ENCODE peak calls at places on chromosomes 13 and 19, in five cellular contexts. One of them, this sample, is unnamed.

GRCh38 chr19:49895566-49896297 is 955 bp downstream of the IL4I1 start:
- DNase-seq in spleen: no peak
- DNase-seq in GM12865: peak
- DNase-seq in bronchial epithelial cell: no peak
- DNase-seq in H9: no peak
- DNase-seq in this sample: peak

GRCh38 chr13:71758823-71759222 is 108.2 kb downstream of the DACH1 start:
- DNase-seq in spleen: no peak
- DNase-seq in GM12865: no peak
- DNase-seq in bronchial epithelial cell: peak
- DNase-seq in H9: no peak
- DNase-seq in this sample: no peak

GRCh38 chr19:30498707-30499106 is 126.5 kb downstream of the ZNF536 start:
- DNase-seq in spleen: no peak
- DNase-seq in GM12865: no peak
- DNase-seq in bronchial epithelial cell: no peak
- DNase-seq in H9: peak
- DNase-seq in this sample: no peak

GRCh38 chr19:42150353-42150752 is 18.1 kb upstream of the POU2F2 start:
- DNase-seq in spleen: no peak
- DNase-seq in GM12865: no peak
- DNase-seq in bronchial epithelial cell: no peak
- DNase-seq in H9: no peak
- DNase-seq in this sample: no peak

GRCh38 chr13:107842562-107843180 is 372.7 kb downstream of the LIG4 start:
- DNase-seq in spleen: no peak
- DNase-seq in GM12865: no peak
- DNase-seq in bronchial epithelial cell: peak
- DNase-seq in H9: no peak
- DNase-seq in this sample: no peak

GRCh38 chr19:47230122-47230920 is 678 bp downstream of the BBC3 start:
- DNase-seq in spleen: peak
- DNase-seq in GM12865: peak
- DNase-seq in bronchial epithelial cell: no peak
- DNase-seq in H9: peak
- DNase-seq in this sample: peak

GRCh38 chr13:98014766-98015165 is 61.3 kb downstream of the IPO5 start:
- DNase-seq in spleen: no peak
- DNase-seq in GM12865: no peak
- DNase-seq in bronchial epithelial cell: peak
- DNase-seq in H9: no peak
- DNase-seq in this sample: no peak

GRCh38 chr13:79457948-79458347 is 23.0 kb upstream of the NDFIP2 start:
- DNase-seq in spleen: no peak
- DNase-seq in GM12865: no peak
- DNase-seq in bronchial epithelial cell: peak
- DNase-seq in H9: no peak
- DNase-seq in this sample: peak

DNA sequence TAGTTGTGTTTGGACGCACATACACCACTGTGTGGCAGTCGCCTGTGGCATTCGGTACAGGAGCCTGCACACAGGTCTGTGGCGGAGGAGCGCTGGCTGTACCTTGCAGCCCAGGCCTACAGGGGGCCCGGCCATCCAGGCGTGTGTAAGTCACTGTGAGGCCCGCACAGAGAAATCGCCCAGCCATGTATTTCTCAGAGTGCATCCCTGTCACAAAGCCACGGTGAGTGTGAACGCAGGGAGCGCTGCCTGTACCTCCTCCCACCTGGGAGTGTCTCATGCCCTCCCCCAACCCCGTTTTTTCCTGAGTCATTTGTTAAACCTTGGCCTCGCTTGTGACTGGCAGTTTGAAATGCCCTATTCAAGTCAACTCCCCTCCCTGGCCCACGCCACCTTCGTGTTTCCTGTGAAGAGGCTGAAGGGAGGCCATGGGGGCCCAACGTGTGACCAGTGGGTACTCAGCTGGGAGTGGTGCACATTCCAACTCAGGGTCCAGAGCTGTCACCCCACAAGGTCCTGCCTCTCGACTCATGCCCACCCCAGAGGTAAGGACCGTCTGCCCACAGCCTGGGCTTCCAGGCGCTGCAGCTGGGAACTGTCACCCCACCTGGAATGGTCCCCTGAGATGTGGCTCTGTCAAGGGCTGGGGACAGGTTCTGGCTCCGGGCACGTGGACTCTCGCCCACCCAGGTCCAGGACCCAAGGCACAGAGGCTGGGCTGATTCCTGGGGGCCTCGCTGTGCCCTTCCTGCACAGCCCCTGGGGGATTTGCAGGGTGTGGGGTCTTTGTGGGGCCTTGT is 11.6 kb upstream of the RASA3 start:
- DNase-seq in spleen: peak
- DNase-seq in GM12865: peak
- DNase-seq in bronchial epithelial cell: no peak
- DNase-seq in H9: peak
- DNase-seq in this sample: peak
- TF ChIP-seq CTCF in spleen: peak
- TF ChIP-seq CTCF in GM12865: peak
- TF ChIP-seq CTCF in bronchial epithelial cell: peak
- TF ChIP-seq CTCF in H9: peak
- TF ChIP-seq CTCF in this sample: peak

GRCh38 chr13:41398494-41399190 is 58.7 kb upstream of the RGCC start:
- DNase-seq in spleen: no peak
- DNase-seq in GM12865: no peak
- DNase-seq in bronchial epithelial cell: no peak
- DNase-seq in H9: no peak
- DNase-seq in this sample: peak
- TF ChIP-seq CTCF in spleen: no peak
- TF ChIP-seq CTCF in GM12865: no peak
- TF ChIP-seq CTCF in bronchial epithelial cell: no peak
- TF ChIP-seq CTCF in H9: no peak
- TF ChIP-seq CTCF in this sample: no peak

GRCh38 chr19:3575260-3575741 is 2.6 kb downstream of the HMG20B start:
- DNase-seq in spleen: no peak
- DNase-seq in GM12865: peak
- DNase-seq in bronchial epithelial cell: no peak
- DNase-seq in H9: peak
- DNase-seq in this sample: peak
- TF ChIP-seq CTCF in spleen: no peak
- TF ChIP-seq CTCF in GM12865: peak
- TF ChIP-seq CTCF in bronchial epithelial cell: peak
- TF ChIP-seq CTCF in H9: peak
- TF ChIP-seq CTCF in this sample: no peak

DNA sequence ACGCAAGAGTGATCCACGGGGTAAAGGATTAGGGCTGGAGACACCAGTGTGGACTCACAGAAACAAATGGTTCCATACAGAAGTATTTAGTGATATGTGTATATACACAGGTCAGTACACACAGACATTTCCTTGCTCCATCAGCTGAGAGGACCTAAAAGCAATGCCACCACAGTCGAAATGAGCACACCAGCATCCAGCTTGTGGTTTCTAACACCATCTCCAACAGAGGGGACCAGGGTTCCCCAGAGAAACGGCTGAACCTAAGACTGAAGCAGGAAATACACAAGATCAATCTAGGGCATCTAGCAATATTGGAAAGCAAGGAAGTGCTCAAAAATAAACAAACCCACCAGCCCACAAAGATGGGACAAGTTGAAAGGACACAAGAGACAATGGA is 7.6 kb downstream of the GGACT start:
- DNase-seq in spleen: no peak
- DNase-seq in GM12865: no peak
- DNase-seq in bronchial epithelial cell: no peak
- DNase-seq in H9: no peak
- DNase-seq in this sample: no peak
- TF ChIP-seq CTCF in spleen: no peak
- TF ChIP-seq CTCF in GM12865: no peak
- TF ChIP-seq CTCF in bronchial epithelial cell: no peak
- TF ChIP-seq CTCF in H9: no peak
- TF ChIP-seq CTCF in this sample: no peak

DNA sequence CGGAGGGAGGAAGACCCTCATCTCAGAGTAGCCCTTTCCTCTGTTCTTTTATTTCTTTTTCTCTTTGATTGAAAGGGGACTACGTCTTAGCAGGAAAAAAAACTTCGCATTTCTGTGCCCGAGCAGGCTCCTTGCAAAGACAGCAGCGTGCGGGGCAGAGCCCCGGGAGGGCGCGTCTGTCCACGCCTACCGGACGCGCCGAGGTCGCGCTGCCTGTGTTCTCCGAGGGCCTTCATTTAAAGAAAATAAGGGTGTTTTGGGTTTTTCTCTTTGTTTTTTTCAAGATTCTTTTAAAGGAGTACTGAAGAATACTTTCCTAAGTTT is 29.2 kb downstream of the CERS1 start:
- DNase-seq in spleen: no peak
- DNase-seq in GM12865: no peak
- DNase-seq in bronchial epithelial cell: no peak
- DNase-seq in H9: no peak
- DNase-seq in this sample: no peak
- TF ChIP-seq CTCF in spleen: no peak
- TF ChIP-seq CTCF in GM12865: no peak
- TF ChIP-seq CTCF in bronchial epithelial cell: no peak
- TF ChIP-seq CTCF in H9: no peak
- TF ChIP-seq CTCF in this sample: peak

This sample was measured in activated CD8-positive, alpha-beta T cell treated with anti-CD3 and anti-CD28 coated beads for 36 hours.